ENCODE peak calls at places on chromosome 7, in five cellular contexts. One of them, this sample, is unnamed.

GRCh38 chr7:101111261-101111660 is 15.6 kb upstream of the SERPINE1 start:
- DNase-seq in AG04450: no peak
- DNase-seq in AG04449: no peak
- DNase-seq in epithelial cell of esophagus: no peak
- DNase-seq in GM12865: no peak
- DNase-seq in this sample: no peak

GRCh38 chr7:155643804-155644177 is 670 bp upstream of the RBM33 start:
- DNase-seq in AG04450: no peak
- DNase-seq in AG04449: no peak
- DNase-seq in epithelial cell of esophagus: no peak
- DNase-seq in GM12865: no peak
- DNase-seq in this sample: no peak

GRCh38 chr7:46352335-46352954 is 431.4 kb upstream of the IGFBP3 start:
- DNase-seq in AG04450: peak
- DNase-seq in AG04449: no peak
- DNase-seq in epithelial cell of esophagus: peak
- DNase-seq in GM12865: peak
- DNase-seq in this sample: peak

GRCh38 chr7:2224934-2225333 is 7.8 kb downstream of the MAD1L1 start:
- DNase-seq in AG04450: no peak
- DNase-seq in AG04449: no peak
- DNase-seq in epithelial cell of esophagus: peak
- DNase-seq in GM12865: no peak
- DNase-seq in this sample: no peak

GRCh38 chr7:84142726-84143125 is 51.9 kb downstream of the SEMA3A start:
- DNase-seq in AG04450: peak
- DNase-seq in AG04449: no peak
- DNase-seq in epithelial cell of esophagus: no peak
- DNase-seq in GM12865: no peak
- DNase-seq in this sample: no peak

GRCh38 chr7:5352440-5353010 is 69.8 kb downstream of the SLC29A4 start:
- DNase-seq in AG04450: no peak
- DNase-seq in AG04449: no peak
- DNase-seq in epithelial cell of esophagus: no peak
- DNase-seq in GM12865: no peak
- DNase-seq in this sample: no peak

GRCh38 chr7:150781016-150781415 is 19.1 kb downstream of the TMEM176B start:
- DNase-seq in AG04450: peak
- DNase-seq in AG04449: no peak
- DNase-seq in epithelial cell of esophagus: no peak
- DNase-seq in GM12865: peak
- DNase-seq in this sample: peak

GRCh38 chr7:95545666-95546065 is 50.6 kb downstream of the PDK4 start:
- DNase-seq in AG04450: no peak
- DNase-seq in AG04449: no peak
- DNase-seq in epithelial cell of esophagus: peak
- DNase-seq in GM12865: no peak
- DNase-seq in this sample: no peak

GRCh38 chr7:7099584-7100014 is 82.7 kb upstream of the C1GALT1 start:
- DNase-seq in AG04450: peak
- DNase-seq in AG04449: peak
- DNase-seq in epithelial cell of esophagus: peak
- DNase-seq in GM12865: no peak
- DNase-seq in this sample: peak

GRCh38 chr7:38017320-38017719 is 96.9 kb downstream of the EPDR1 start:
- DNase-seq in AG04450: no peak
- DNase-seq in AG04449: no peak
- DNase-seq in epithelial cell of esophagus: no peak
- DNase-seq in GM12865: no peak
- DNase-seq in this sample: no peak

GRCh38 chr7:30168800-30169584 is 34.2 kb downstream of the MTURN start:
- DNase-seq in AG04450: peak
- DNase-seq in AG04449: peak
- DNase-seq in epithelial cell of esophagus: peak
- DNase-seq in GM12865: no peak
- DNase-seq in this sample: peak

GRCh38 chr7:73742338-73742752 is 3.7 kb upstream of the ABHD11 start:
- DNase-seq in AG04450: no peak
- DNase-seq in AG04449: no peak
- DNase-seq in epithelial cell of esophagus: no peak
- DNase-seq in GM12865: no peak
- DNase-seq in this sample: no peak

GRCh38 chr7:20520530-20520929 is 94.9 kb upstream of the ABCB5 start:
- DNase-seq in AG04450: no peak
- DNase-seq in AG04449: no peak
- DNase-seq in epithelial cell of esophagus: no peak
- DNase-seq in GM12865: no peak
- DNase-seq in this sample: no peak

GRCh38 chr7:40493609-40494041 is 358.8 kb downstream of the SUGCT start:
- DNase-seq in AG04450: no peak
- DNase-seq in AG04449: no peak
- DNase-seq in epithelial cell of esophagus: no peak
- DNase-seq in GM12865: no peak
- DNase-seq in this sample: no peak

GRCh38 chr7:107242267-107242666 is 73.5 kb downstream of the HBP1 start:
- DNase-seq in AG04450: no peak
- DNase-seq in AG04449: no peak
- DNase-seq in epithelial cell of esophagus: no peak
- DNase-seq in GM12865: no peak
- DNase-seq in this sample: no peak

GRCh38 chr7:73742753-73743641 is 4.4 kb upstream of the ABHD11 start:
- DNase-seq in AG04450: no peak
- DNase-seq in AG04449: no peak
- DNase-seq in epithelial cell of esophagus: peak
- DNase-seq in GM12865: peak
- DNase-seq in this sample: no peak

GRCh38 chr7:6181136-6181535 is 91.3 kb downstream of the CYTH3 start:
- DNase-seq in AG04450: no peak
- DNase-seq in AG04449: no peak
- DNase-seq in epithelial cell of esophagus: peak
- DNase-seq in GM12865: peak
- DNase-seq in this sample: no peak

GRCh38 chr7:92854501-92855238 is 18.3 kb upstream of the CDK6 start:
- DNase-seq in AG04450: no peak
- DNase-seq in AG04449: no peak
- DNase-seq in epithelial cell of esophagus: no peak
- DNase-seq in GM12865: peak
- DNase-seq in this sample: no peak

GRCh38 chr7:101173752-101174244 is 6.3 kb downstream of the NAT16 start:
- DNase-seq in AG04450: no peak
- DNase-seq in AG04449: no peak
- DNase-seq in epithelial cell of esophagus: peak
- DNase-seq in GM12865: peak
- DNase-seq in this sample: no peak

GRCh38 chr7:156582591-156583123 is 57.9 kb upstream of the RNF32 start:
- DNase-seq in AG04450: no peak
- DNase-seq in AG04449: no peak
- DNase-seq in epithelial cell of esophagus: no peak
- DNase-seq in GM12865: peak
- DNase-seq in this sample: no peak

GRCh38 chr7:122942059-122942458 is 53.4 kb downstream of the TAS2R16 start:
- DNase-seq in AG04450: no peak
- DNase-seq in AG04449: no peak
- DNase-seq in epithelial cell of esophagus: no peak
- DNase-seq in GM12865: no peak
- DNase-seq in this sample: no peak

GRCh38 chr7:1668486-1668931 is 1.6 kb upstream of the ELFN1 start:
- DNase-seq in AG04450: no peak
- DNase-seq in AG04449: no peak
- DNase-seq in epithelial cell of esophagus: peak
- DNase-seq in GM12865: no peak
- DNase-seq in this sample: no peak

GRCh38 chr7:7231005-7231404 is 48.7 kb downstream of the C1GALT1 start:
- DNase-seq in AG04450: no peak
- DNase-seq in AG04449: no peak
- DNase-seq in epithelial cell of esophagus: no peak
- DNase-seq in GM12865: no peak
- DNase-seq in this sample: no peak

GRCh38 chr7:130896051-130896881 is 162.3 kb upstream of the KLF14 start:
- DNase-seq in AG04450: no peak
- DNase-seq in AG04449: no peak
- DNase-seq in epithelial cell of esophagus: no peak
- DNase-seq in GM12865: no peak
- DNase-seq in this sample: no peak

GRCh38 chr7:25844109-25844915 is 307.7 kb upstream of the NFE2L3 start:
- DNase-seq in AG04450: no peak
- DNase-seq in AG04449: no peak
- DNase-seq in epithelial cell of esophagus: no peak
- DNase-seq in GM12865: no peak
- DNase-seq in this sample: no peak

GRCh38 chr7:88217675-88218427 is 2.0 kb downstream of the SRI start:
- DNase-seq in AG04450: no peak
- DNase-seq in AG04449: no peak
- DNase-seq in epithelial cell of esophagus: no peak
- DNase-seq in GM12865: peak
- DNase-seq in this sample: no peak

GRCh38 chr7:20647908-20648776 is 32.7 kb downstream of the ABCB5 start:
- DNase-seq in AG04450: no peak
- DNase-seq in AG04449: no peak
- DNase-seq in epithelial cell of esophagus: peak
- DNase-seq in GM12865: peak
- DNase-seq in this sample: no peak

GRCh38 chr7:36180121-36180520 is 27.1 kb downstream of the EEPD1 start:
- DNase-seq in AG04450: no peak
- DNase-seq in AG04449: no peak
- DNase-seq in epithelial cell of esophagus: no peak
- DNase-seq in GM12865: no peak
- DNase-seq in this sample: no peak

DNA sequence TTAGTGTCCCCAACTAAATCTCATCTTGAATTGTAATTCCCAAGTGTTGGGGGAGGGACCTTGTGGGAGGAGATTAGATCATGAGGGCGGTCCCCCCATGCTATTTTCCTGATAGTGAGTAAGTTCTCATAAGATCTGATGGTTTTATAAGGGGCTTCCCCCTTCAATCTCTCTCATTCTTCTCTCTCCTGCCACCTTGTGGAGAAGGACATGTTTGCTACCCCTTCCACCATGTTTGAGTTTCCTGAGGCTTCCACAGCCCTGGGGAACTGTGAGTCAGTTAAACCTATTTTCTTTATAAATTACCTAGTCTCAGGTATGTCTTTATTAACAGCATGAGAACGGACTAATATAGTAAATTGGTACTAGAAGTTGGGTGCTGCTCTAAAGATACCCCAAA is 365.6 kb downstream of the ANKRD7 start:
- DNase-seq in AG04450: no peak
- DNase-seq in AG04449: no peak
- DNase-seq in epithelial cell of esophagus: peak
- DNase-seq in GM12865: peak
- DNase-seq in this sample: no peak
- TF ChIP-seq CTCF in AG04450: peak
- TF ChIP-seq CTCF in AG04449: no peak
- TF ChIP-seq CTCF in epithelial cell of esophagus: peak
- TF ChIP-seq CTCF in GM12865: peak
- TF ChIP-seq CTCF in this sample: no peak

GRCh38 chr7:50304911-50305621 is 550 bp downstream of the IKZF1 start:
- DNase-seq in AG04450: no peak
- DNase-seq in AG04449: no peak
- DNase-seq in epithelial cell of esophagus: no peak
- DNase-seq in GM12865: peak
- DNase-seq in this sample: no peak

GRCh38 chr7:50305697-50306300 is 1.3 kb downstream of the IKZF1 start:
- DNase-seq in AG04450: no peak
- DNase-seq in AG04449: no peak
- DNase-seq in epithelial cell of esophagus: no peak
- DNase-seq in GM12865: no peak
- DNase-seq in this sample: no peak

GRCh38 chr7:50303082-50303893 is 1.2 kb upstream of the IKZF1 start:
- DNase-seq in AG04450: no peak
- DNase-seq in AG04449: no peak
- DNase-seq in epithelial cell of esophagus: no peak
- DNase-seq in GM12865: no peak
- DNase-seq in this sample: no peak

GRCh38 chr7:50303894-50304157 is 690 bp upstream of the IKZF1 start:
- DNase-seq in AG04450: no peak
- DNase-seq in AG04449: no peak
- DNase-seq in epithelial cell of esophagus: peak
- DNase-seq in GM12865: no peak
- DNase-seq in this sample: no peak

GRCh38 chr7:50304158-50304910 is at the start of gene IKZF1:
- DNase-seq in AG04450: no peak
- DNase-seq in AG04449: no peak
- DNase-seq in epithelial cell of esophagus: peak
- DNase-seq in GM12865: peak
- DNase-seq in this sample: no peak
- TF ChIP-seq CTCF in AG04450: no peak
- TF ChIP-seq CTCF in AG04449: no peak
- TF ChIP-seq CTCF in epithelial cell of esophagus: no peak
- TF ChIP-seq CTCF in GM12865: no peak
- TF ChIP-seq CTCF in this sample: no peak

DNA sequence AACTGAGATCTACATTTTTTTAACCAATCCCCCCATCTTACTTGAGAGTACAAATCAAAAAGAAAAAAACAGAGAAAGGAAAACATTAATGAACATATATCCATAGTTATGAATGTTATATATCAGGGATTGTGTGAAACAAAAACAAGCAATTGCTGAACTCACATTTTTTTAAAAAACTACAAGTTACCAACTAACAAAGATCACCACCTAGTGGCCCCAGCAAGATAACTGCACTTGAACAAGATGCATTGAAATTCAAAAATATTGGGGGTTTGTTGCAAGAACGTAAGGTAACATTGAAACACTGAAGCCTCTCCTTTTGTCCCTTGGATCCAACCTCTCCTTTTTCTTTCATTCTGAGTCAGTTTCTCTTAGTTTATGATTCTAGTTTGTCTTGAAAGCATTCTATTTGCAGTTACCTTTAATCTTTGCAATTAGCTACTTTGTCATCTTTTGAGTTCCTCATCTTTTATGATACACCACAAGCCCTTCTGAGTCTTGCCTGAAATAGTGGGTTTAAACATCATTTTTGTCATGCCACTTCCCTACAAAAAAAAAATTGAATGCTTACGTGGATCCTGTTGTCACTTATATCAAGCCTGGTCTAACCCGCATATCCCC is 87.3 kb upstream of the TES start:
- DNase-seq in AG04450: peak
- DNase-seq in AG04449: peak
- DNase-seq in epithelial cell of esophagus: peak
- DNase-seq in GM12865: peak
- DNase-seq in this sample: peak
- TF ChIP-seq CTCF in AG04450: peak
- TF ChIP-seq CTCF in AG04449: peak
- TF ChIP-seq CTCF in epithelial cell of esophagus: peak
- TF ChIP-seq CTCF in GM12865: peak
- TF ChIP-seq CTCF in this sample: peak

GRCh38 chr7:76359111-76359986 is 558 bp upstream of the YWHAG start:
- DNase-seq in AG04450: peak
- DNase-seq in AG04449: peak
- DNase-seq in epithelial cell of esophagus: peak
- DNase-seq in GM12865: peak
- DNase-seq in this sample: peak

GRCh38 chr7:76356823-76357222 is 2.0 kb downstream of the YWHAG start:
- DNase-seq in AG04450: no peak
- DNase-seq in AG04449: no peak
- DNase-seq in epithelial cell of esophagus: peak
- DNase-seq in GM12865: no peak
- DNase-seq in this sample: no peak

GRCh38 chr7:76358053-76358477 is 726 bp downstream of the YWHAG start:
- DNase-seq in AG04450: no peak
- DNase-seq in AG04449: no peak
- DNase-seq in epithelial cell of esophagus: peak
- DNase-seq in GM12865: peak
- DNase-seq in this sample: no peak

GRCh38 chr7:76357379-76358052 is 1.3 kb downstream of the YWHAG start:
- DNase-seq in AG04450: no peak
- DNase-seq in AG04449: no peak
- DNase-seq in epithelial cell of esophagus: no peak
- DNase-seq in GM12865: no peak
- DNase-seq in this sample: no peak

GRCh38 chr7:76358478-76359110 is at the start of gene YWHAG:
- DNase-seq in AG04450: peak
- DNase-seq in AG04449: no peak
- DNase-seq in epithelial cell of esophagus: peak
- DNase-seq in GM12865: peak
- DNase-seq in this sample: peak
- TF ChIP-seq CTCF in AG04450: no peak
- TF ChIP-seq CTCF in AG04449: no peak
- TF ChIP-seq CTCF in epithelial cell of esophagus: no peak
- TF ChIP-seq CTCF in GM12865: no peak
- TF ChIP-seq CTCF in this sample: no peak

This sample was measured in AG09319.